ENCODE peak calls at places on chromosomes 5 and 9, in six cellular contexts. One of them, this sample, is unnamed.
A peak's percentile ranks its signal among the peaks of the same experiment; 100 is the strongest.

GRCh38 chr9:90311811-90312210 is 330.8 kb downstream of the DIRAS2 start:
- DNase-seq in stimulated activated CD8-positive, alpha-beta memory T cell treated with anti-CD3 and anti-CD28 coated beads, Interleukin-2, amount 100 ng/mL, for 1 hour: no peak
- DNase-seq in NCI-H2081: no peak
- DNase-seq in substantia nigra: no peak
- DNase-seq in Panc1: no peak
- DNase-seq in iris pigment epithelial cell: no peak
- DNase-seq in this sample: no peak

GRCh38 chr5:151283120-151283825 is 20.3 kb downstream of the SLC36A3 start:
- DNase-seq in stimulated activated CD8-positive, alpha-beta memory T cell treated with anti-CD3 and anti-CD28 coated beads, Interleukin-2, amount 100 ng/mL, for 1 hour: no peak
- DNase-seq in NCI-H2081: no peak
- DNase-seq in substantia nigra: no peak
- DNase-seq in Panc1: no peak
- DNase-seq in iris pigment epithelial cell: no peak
- DNase-seq in this sample: no peak

GRCh38 chr5:55223219-55223987 is 3.7 kb downstream of the MCIDAS start:
- DNase-seq in stimulated activated CD8-positive, alpha-beta memory T cell treated with anti-CD3 and anti-CD28 coated beads, Interleukin-2, amount 100 ng/mL, for 1 hour: no peak
- DNase-seq in NCI-H2081: no peak
- DNase-seq in substantia nigra: no peak
- DNase-seq in Panc1: no peak
- DNase-seq in iris pigment epithelial cell: no peak
- DNase-seq in this sample: no peak

GRCh38 chr9:81673310-81673709 is 16.0 kb downstream of the TLE1 start:
- DNase-seq in stimulated activated CD8-positive, alpha-beta memory T cell treated with anti-CD3 and anti-CD28 coated beads, Interleukin-2, amount 100 ng/mL, for 1 hour: no peak
- DNase-seq in NCI-H2081: no peak
- DNase-seq in substantia nigra: no peak
- DNase-seq in Panc1: no peak
- DNase-seq in iris pigment epithelial cell: no peak
- DNase-seq in this sample: no peak

GRCh38 chr5:146111409-146111808 is 6.0 kb upstream of the PLAC8L1 start:
- DNase-seq in stimulated activated CD8-positive, alpha-beta memory T cell treated with anti-CD3 and anti-CD28 coated beads, Interleukin-2, amount 100 ng/mL, for 1 hour: no peak
- DNase-seq in NCI-H2081: no peak
- DNase-seq in substantia nigra: no peak
- DNase-seq in Panc1: no peak
- DNase-seq in iris pigment epithelial cell: no peak
- DNase-seq in this sample: no peak

GRCh38 chr5:35218981-35219380 is 11.3 kb downstream of the PRLR start:
- DNase-seq in stimulated activated CD8-positive, alpha-beta memory T cell treated with anti-CD3 and anti-CD28 coated beads, Interleukin-2, amount 100 ng/mL, for 1 hour: no peak
- DNase-seq in NCI-H2081: no peak
- DNase-seq in substantia nigra: no peak
- DNase-seq in Panc1: no peak
- DNase-seq in iris pigment epithelial cell: no peak
- DNase-seq in this sample: no peak

GRCh38 chr5:69238760-69239251 is 4.1 kb downstream of the CDK7 start:
- DNase-seq in stimulated activated CD8-positive, alpha-beta memory T cell treated with anti-CD3 and anti-CD28 coated beads, Interleukin-2, amount 100 ng/mL, for 1 hour: no peak
- DNase-seq in NCI-H2081: no peak
- DNase-seq in substantia nigra: no peak
- DNase-seq in Panc1: peak; percentile 69
- DNase-seq in iris pigment epithelial cell: peak; percentile 92
- DNase-seq in this sample: no peak

GRCh38 chr9:127012250-127012649 is 97.7 kb downstream of the RALGPS1 start:
- DNase-seq in stimulated activated CD8-positive, alpha-beta memory T cell treated with anti-CD3 and anti-CD28 coated beads, Interleukin-2, amount 100 ng/mL, for 1 hour: no peak
- DNase-seq in NCI-H2081: no peak
- DNase-seq in substantia nigra: no peak
- DNase-seq in Panc1: no peak
- DNase-seq in iris pigment epithelial cell: no peak
- DNase-seq in this sample: no peak

GRCh38 chr9:2597483-2597882 is 24.1 kb upstream of the VLDLR start:
- DNase-seq in stimulated activated CD8-positive, alpha-beta memory T cell treated with anti-CD3 and anti-CD28 coated beads, Interleukin-2, amount 100 ng/mL, for 1 hour: no peak
- DNase-seq in NCI-H2081: no peak
- DNase-seq in substantia nigra: no peak
- DNase-seq in Panc1: no peak
- DNase-seq in iris pigment epithelial cell: peak; percentile 10
- DNase-seq in this sample: no peak

GRCh38 chr9:87500491-87500890 is 2.8 kb downstream of the DAPK1 start:
- DNase-seq in stimulated activated CD8-positive, alpha-beta memory T cell treated with anti-CD3 and anti-CD28 coated beads, Interleukin-2, amount 100 ng/mL, for 1 hour: no peak
- DNase-seq in NCI-H2081: no peak
- DNase-seq in substantia nigra: no peak
- DNase-seq in Panc1: no peak
- DNase-seq in iris pigment epithelial cell: no peak
- DNase-seq in this sample: no peak

GRCh38 chr9:98206754-98207153 is 14.3 kb upstream of the CORO2A start:
- DNase-seq in stimulated activated CD8-positive, alpha-beta memory T cell treated with anti-CD3 and anti-CD28 coated beads, Interleukin-2, amount 100 ng/mL, for 1 hour: no peak
- DNase-seq in NCI-H2081: no peak
- DNase-seq in substantia nigra: no peak
- DNase-seq in Panc1: no peak
- DNase-seq in iris pigment epithelial cell: no peak
- DNase-seq in this sample: no peak

GRCh38 chr5:132209131-132209530 is 18.5 kb downstream of the P4HA2 start:
- DNase-seq in stimulated activated CD8-positive, alpha-beta memory T cell treated with anti-CD3 and anti-CD28 coated beads, Interleukin-2, amount 100 ng/mL, for 1 hour: no peak
- DNase-seq in NCI-H2081: no peak
- DNase-seq in substantia nigra: no peak
- DNase-seq in Panc1: no peak
- DNase-seq in iris pigment epithelial cell: peak; percentile 70
- DNase-seq in this sample: no peak

GRCh38 chr5:136332213-136332612 is 33.1 kb downstream of the TRPC7 start:
- DNase-seq in stimulated activated CD8-positive, alpha-beta memory T cell treated with anti-CD3 and anti-CD28 coated beads, Interleukin-2, amount 100 ng/mL, for 1 hour: no peak
- DNase-seq in NCI-H2081: no peak
- DNase-seq in substantia nigra: no peak
- DNase-seq in Panc1: no peak
- DNase-seq in iris pigment epithelial cell: no peak
- DNase-seq in this sample: no peak

GRCh38 chr5:155633338-155633957 is 619.9 kb downstream of the KIF4B start:
- DNase-seq in stimulated activated CD8-positive, alpha-beta memory T cell treated with anti-CD3 and anti-CD28 coated beads, Interleukin-2, amount 100 ng/mL, for 1 hour: no peak
- DNase-seq in NCI-H2081: no peak
- DNase-seq in substantia nigra: no peak
- DNase-seq in Panc1: no peak
- DNase-seq in iris pigment epithelial cell: no peak
- DNase-seq in this sample: no peak

GRCh38 chr5:178895615-178896571 is at the start of gene ZFP2:
- DNase-seq in stimulated activated CD8-positive, alpha-beta memory T cell treated with anti-CD3 and anti-CD28 coated beads, Interleukin-2, amount 100 ng/mL, for 1 hour: no peak
- DNase-seq in NCI-H2081: peak; percentile 45
- DNase-seq in substantia nigra: peak; percentile 55
- DNase-seq in Panc1: no peak
- DNase-seq in iris pigment epithelial cell: peak; percentile 58
- DNase-seq in this sample: peak; percentile 4

GRCh38 chr5:93789173-93790070 is 48.0 kb upstream of the POU5F2 start:
- DNase-seq in stimulated activated CD8-positive, alpha-beta memory T cell treated with anti-CD3 and anti-CD28 coated beads, Interleukin-2, amount 100 ng/mL, for 1 hour: no peak
- DNase-seq in NCI-H2081: no peak
- DNase-seq in substantia nigra: no peak
- DNase-seq in Panc1: no peak
- DNase-seq in iris pigment epithelial cell: peak; percentile 84
- DNase-seq in this sample: no peak